ENCODE peak calls at places on chromosomes 12 and 14, in five cellular contexts. N is sigmoid colon, I is vagina, Y is prostate gland, L is HepG2. Q is an unnamed sample.

GRCh38 chr14:56331815-56332214 is 213.6 kb downstream of the PELI2 start:
- DNase-seq in Y (no peak), I (no peak), N (no peak), L (no peak), Q (no peak)

GRCh38 chr12:106774808-106775524 is 484 bp downstream of the RIC8B start:
- DNase-seq in I (no peak), L (no peak), N (peak; percentile 68), Y (no peak), Q (no peak)

GRCh38 chr14:102733326-102733725 is 43.9 kb upstream of the TRAF3 start:
- DNase-seq in N (no peak), I (no peak), Y (no peak), L (no peak), Q (no peak)

GRCh38 chr12:32254260-32254659 is 145.1 kb upstream of the FGD4 start:
- DNase-seq in I (no peak), N (no peak), Y (no peak), L (no peak), Q (no peak)

GRCh38 chr12:96313606-96314005 is 86.6 kb downstream of the CDK17 start:
- DNase-seq in Y (no peak), N (no peak), I (no peak), L (no peak), Q (no peak)

GRCh38 chr12:111313833-111314259 is 55.0 kb downstream of the PHETA1 start:
- DNase-seq in N (peak; percentile 85), L (peak; percentile 59), Y (peak; percentile 57), I (no peak), Q (peak; percentile 90)

GRCh38 chr14:104392396-104393198 is 187.0 kb upstream of the C14orf180 start:
- DNase-seq in Y (no peak), I (peak; percentile 44), L (no peak), N (no peak), Q (peak; percentile 61)

GRCh38 chr12:117441751-117442150 is 80.3 kb upstream of the NOS1 start:
- DNase-seq in I (no peak), N (peak; percentile 75), L (no peak), Y (peak; percentile 22), Q (no peak)

GRCh38 chr12:8589679-8590078 is 23.0 kb downstream of the AICDA start:
- DNase-seq in Y (no peak), N (no peak), I (no peak), L (no peak), Q (no peak)

GRCh38 chr14:41597647-41598046 is 9.0 kb upstream of the LRFN5 start:
- DNase-seq in N (no peak), Y (no peak), L (no peak), I (no peak), Q (no peak)

GRCh38 chr14:64807588-64807987 is 72.1 kb downstream of the SPTB start:
- DNase-seq in Y (no peak), I (no peak), N (no peak), L (no peak), Q (peak; percentile 41)

GRCh38 chr12:24047345-24047744 is 97.9 kb upstream of the SOX5 start:
- DNase-seq in L (no peak), Y (no peak), N (no peak), I (no peak), Q (no peak)

DNA sequence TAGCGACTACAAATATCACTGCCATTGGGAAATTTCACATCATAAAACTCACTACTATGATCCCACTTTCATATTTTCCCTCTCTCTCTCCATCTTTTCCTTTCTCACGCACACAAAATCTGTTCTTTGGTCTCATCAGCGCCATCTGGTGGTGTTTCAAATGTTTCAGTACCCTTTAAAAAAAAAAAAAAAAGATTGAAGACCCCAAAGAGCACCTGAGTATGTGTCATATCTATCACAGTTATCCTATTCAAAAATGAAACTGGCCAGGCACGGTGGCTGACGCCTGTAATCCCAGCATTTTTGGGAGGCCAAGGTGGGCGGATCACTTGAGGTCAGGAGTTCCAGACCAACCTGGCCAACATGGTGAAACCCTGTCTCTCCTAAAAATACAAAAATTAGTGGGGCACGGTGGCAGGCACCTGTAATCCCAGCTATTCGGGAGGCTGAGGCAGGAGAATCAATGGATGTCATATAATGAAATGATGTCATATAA is 72.4 kb downstream of the TTC9 start:
- DNase-seq in I (no peak), N (no peak), L (peak; percentile 57), Y (peak; percentile 46), Q (no peak)
- TF ChIP-seq CTCF in I (peak; percentile 42), N (peak; percentile 43), L (peak; percentile 51), Y (peak; percentile 67), Q (peak; percentile 72)

GRCh38 chr14:21476526-21476924 is 234 bp downstream of the RAB2B start:
- DNase-seq in Y (peak; percentile 91), L (peak; percentile 88), I (no peak), N (peak; percentile 93), Q (peak; percentile 95)
- TF ChIP-seq POLR2AphosphoS5 in Y (peak; percentile 44), L (peak; percentile 83), I (no peak), N (peak; percentile 37), Q (no peak)

GRCh38 chr12:63066782-63067181 is 84.2 kb downstream of the AVPR1A start:
- DNase-seq in I (no peak), L (no peak), N (no peak), Y (no peak), Q (no peak)
- TF ChIP-seq CTCF in I (no peak), L (no peak), N (no peak), Y (no peak), Q (no peak)

GRCh38 chr12:57430117-57430930 is 519 bp downstream of the R3HDM2 start:
- DNase-seq in L (no peak), N (no peak), I (no peak), Y (no peak), Q (peak; percentile 92)

GRCh38 chr12:57428965-57429364 is 1.9 kb downstream of the R3HDM2 start:
- DNase-seq in L (no peak), Y (no peak), N (no peak), I (no peak), Q (no peak)

GRCh38 chr12:57433370-57433769 is 1.2 kb upstream of the INHBC start:
- DNase-seq in L (no peak), N (no peak), Y (no peak), I (no peak), Q (no peak)

GRCh38 chr12:57429473-57430116 is 1.2 kb downstream of the R3HDM2 start:
- DNase-seq in I (no peak), N (no peak), Y (no peak), L (no peak), Q (no peak)

DNA sequence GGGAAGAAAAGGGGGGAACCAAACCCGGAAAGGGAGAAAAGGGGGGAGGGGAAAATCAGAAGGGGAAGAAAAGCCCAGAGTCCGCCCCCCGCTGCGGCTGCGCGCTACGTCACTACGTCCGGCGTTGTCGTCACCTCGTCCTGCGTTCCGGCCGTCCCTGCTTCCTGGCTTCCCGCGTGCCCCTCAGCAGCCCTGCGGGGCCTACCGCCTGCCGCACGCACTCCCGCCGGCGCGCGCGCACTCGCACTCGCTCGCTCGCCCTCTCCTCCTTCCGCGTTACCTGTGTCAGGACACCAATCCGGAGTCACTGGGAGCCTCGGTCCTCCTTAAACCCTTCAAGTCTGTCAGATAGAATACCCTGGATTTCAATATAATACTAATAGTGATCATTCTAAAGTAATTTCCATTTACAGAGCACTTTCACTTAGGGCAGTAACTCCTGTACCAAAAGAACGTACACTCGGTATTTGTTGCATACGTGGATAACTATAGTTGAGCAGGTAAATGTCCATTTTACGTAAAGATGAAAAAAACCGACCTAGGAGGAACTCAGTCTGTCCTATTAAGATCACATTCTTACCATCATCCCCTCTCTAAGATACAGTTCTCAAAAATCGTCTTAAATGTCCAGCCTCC is at the start of gene R3HDM2:
- DNase-seq in N (peak; percentile 98), Y (peak; percentile 95), I (peak; percentile 94), L (peak; percentile 89), Q (peak; percentile 99)
- TF ChIP-seq POLR2AphosphoS5 in N (peak; percentile 96), Y (peak; percentile 95), I (peak; percentile 98), L (peak; percentile 85), Q (peak; percentile 99)

DNA sequence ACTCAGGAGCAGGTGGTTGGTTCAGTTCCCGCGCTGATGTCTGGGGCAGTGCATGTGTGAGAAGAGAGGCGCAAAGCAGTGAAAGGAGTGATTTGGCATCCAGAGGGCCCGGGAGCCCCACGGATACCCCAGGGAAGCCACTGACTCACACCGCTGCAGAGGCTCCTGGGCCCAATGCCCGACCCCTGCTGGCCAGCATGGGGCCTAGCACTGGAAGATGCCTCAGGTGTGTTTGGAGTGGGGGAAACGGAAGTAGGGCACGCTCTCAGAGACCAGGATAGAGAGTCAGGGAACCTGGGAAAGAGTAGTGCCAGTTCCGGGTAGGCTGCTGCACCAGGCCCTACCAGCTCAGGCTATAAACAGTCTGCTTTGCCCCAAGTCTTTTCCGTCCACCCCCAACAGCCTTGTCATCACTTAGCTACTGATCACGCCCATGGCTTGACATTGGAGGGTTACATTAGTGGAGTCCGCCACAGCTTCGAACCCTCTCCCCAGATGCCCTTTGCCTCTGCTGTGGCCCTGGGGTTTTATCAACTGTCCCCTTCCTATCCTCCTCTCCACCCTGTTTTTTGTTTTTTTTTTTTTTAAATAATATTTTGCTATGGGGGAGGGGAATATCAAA is 9.5 kb upstream of the CSAD start:
- DNase-seq in Y (peak; percentile 43), N (peak; percentile 86), I (no peak), L (peak; percentile 49), Q (no peak)
- TF ChIP-seq CTCF in Y (peak; percentile 80), N (peak; percentile 68), I (peak; percentile 30), L (peak; percentile 86), Q (peak; percentile 66)

GRCh38 chr12:103924761-103925641 is 5.2 kb upstream of the HSP90B1 start:
- DNase-seq in L (no peak), I (no peak), N (no peak), Y (no peak), Q (no peak)
- TF ChIP-seq POLR2AphosphoS5 in L (no peak), I (no peak), N (no peak), Y (no peak), Q (no peak)

GRCh38 chr12:16849473-16849872 is 243.5 kb upstream of the LMO3 start:
- DNase-seq in N (no peak), I (no peak), Y (no peak), L (no peak), Q (no peak)

DNA sequence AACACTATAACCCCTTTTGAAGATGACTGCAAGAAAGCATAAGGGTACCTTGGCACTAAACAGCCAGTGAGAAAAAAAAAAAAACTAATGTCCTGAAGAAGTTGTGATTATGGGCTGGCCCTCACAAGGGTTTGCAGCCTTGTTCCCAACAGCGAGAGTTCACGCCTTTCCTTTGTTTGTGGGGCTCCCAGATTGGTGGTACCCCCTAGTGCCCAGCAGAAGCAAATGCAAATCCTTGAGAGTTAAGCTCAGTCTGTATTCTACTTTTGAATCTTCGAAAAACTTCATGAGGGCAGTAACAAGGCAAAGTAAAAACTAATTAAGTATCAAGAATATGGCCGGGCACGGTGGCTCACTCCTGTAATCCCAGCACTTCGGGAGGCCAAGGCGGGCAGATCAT is 238.9 kb upstream of the LMO3 start:
- DNase-seq in Y (no peak), N (no peak), L (peak; percentile 3), I (no peak), Q (no peak)
- TF ChIP-seq CTCF in Y (no peak), N (no peak), L (peak; percentile 45), I (no peak), Q (no peak)

Q was measured in spleen.